ENCODE peak calls at places on chromosome X, in seven cellular contexts. K is nephron progenitor cell; M is choroid plexus epithelial cell; W is cardiac fibroblast; C is activated CD4-positive, CD25-positive, alpha-beta regulatory T cell treated with anti-CD3 and anti-CD28 coated beads, Interleukin-2, amount 50 U/mL, for 72 hours; I is substantia nigra; X is activated T-helper 1 cell treated with anti-CD3 and anti-CD28 coated beads, Interleukin-2, amount 50 U/mL, for 16 hours. G is an unnamed sample.

GRCh38 chrX:10360121-10360520 is 203.3 kb downstream of the CLCN4 start:
- DNase-seq in K (no peak), M (no peak), W (no peak), C (no peak), I (no peak), X (no peak), G (no peak)

GRCh38 chrX:18010251-18010650 is 149.2 kb upstream of the RAI2 start:
- DNase-seq in K (no peak), M (no peak), W (no peak), C (no peak), I (no peak), X (no peak), G (no peak)

GRCh38 chrX:51148848-51149247 is 183.8 kb upstream of the NUDT10 start:
- DNase-seq in K (no peak), M (no peak), W (peak), C (no peak), I (no peak), X (no peak), G (no peak)

GRCh38 chrX:40749874-40750273 is 14.5 kb upstream of the MED14 start:
- DNase-seq in K (no peak), M (peak), W (no peak), C (no peak), I (no peak), X (no peak), G (no peak)

GRCh38 chrX:70124678-70125077 is 8.6 kb upstream of the IGBP1 start:
- DNase-seq in K (no peak), M (no peak), W (no peak), C (no peak), I (no peak), X (no peak), G (no peak)

GRCh38 chrX:120380699-120381098 is 18.8 kb downstream of the ATP1B4 start:
- DNase-seq in K (no peak), M (peak), W (peak), C (no peak), I (no peak), X (no peak), G (no peak)

GRCh38 chrX:12269484-12269883 is 131.2 kb downstream of the FRMPD4 start:
- DNase-seq in K (no peak), M (no peak), W (peak), C (no peak), I (no peak), X (no peak), G (no peak)

GRCh38 chrX:72372735-72373134 is 67.0 kb upstream of the CITED1 start:
- DNase-seq in K (no peak), M (no peak), W (no peak), C (no peak), I (no peak), X (no peak), G (no peak)

GRCh38 chrX:2596050-2596449 is 95.0 kb upstream of the CD99 start:
- DNase-seq in K (no peak), M (no peak), W (peak), C (no peak), I (no peak), X (no peak), G (no peak)

GRCh38 chrX:109475174-109475891 is 6.6 kb downstream of the GUCY2F start:
- DNase-seq in K (peak), M (peak), W (peak), C (no peak), I (peak), X (no peak), G (no peak)

GRCh38 chrX:104750146-104750699 is 184.2 kb downstream of the IL1RAPL2 start:
- DNase-seq in K (no peak), M (no peak), W (no peak), C (no peak), I (no peak), X (no peak), G (no peak)

GRCh38 chrX:133538148-133538547 is 122.9 kb upstream of the GPC4 start:
- DNase-seq in K (peak), M (no peak), W (no peak), C (no peak), I (no peak), X (no peak), G (no peak)

GRCh38 chrX:139083191-139083590 is 371.7 kb upstream of the FGF13 start:
- DNase-seq in K (no peak), M (no peak), W (no peak), C (no peak), I (no peak), X (no peak), G (no peak)

GRCh38 chrX:3119376-3119775 is 78.1 kb downstream of the ARSF start:
- DNase-seq in K (no peak), M (peak), W (no peak), C (no peak), I (no peak), X (no peak), G (no peak)

GRCh38 chrX:31546130-31546529 is 474.3 kb upstream of the FTHL17 start:
- DNase-seq in K (no peak), M (peak), W (peak), C (no peak), I (no peak), X (no peak), G (no peak)

GRCh38 chrX:68588653-68589371 is 58.7 kb upstream of the STARD8 start:
- DNase-seq in K (no peak), M (no peak), W (no peak), C (no peak), I (no peak), X (no peak), G (no peak)

GRCh38 chrX:131812847-131813825 is 210.0 kb upstream of the STK26 start:
- DNase-seq in K (no peak), M (no peak), W (peak), C (peak), I (peak), X (peak), G (peak)

GRCh38 chrX:12701625-12702024 is 89.6 kb upstream of the PRPS2 start:
- DNase-seq in K (peak), M (peak), W (peak), C (no peak), I (no peak), X (no peak), G (no peak)

GRCh38 chrX:154483325-154483724 is 3.1 kb downstream of the UBL4A start:
- DNase-seq in K (no peak), M (no peak), W (no peak), C (no peak), I (no peak), X (no peak), G (no peak)

GRCh38 chrX:91435465-91435864 is 826 bp downstream of the PABPC5 start:
- DNase-seq in K (peak), M (no peak), W (peak), C (no peak), I (no peak), X (no peak), G (no peak)

GRCh38 chrX:14697453-14697852 is 168.1 kb downstream of the GLRA2 start:
- DNase-seq in K (peak), M (peak), W (peak), C (peak), I (no peak), X (no peak), G (no peak)

GRCh38 chrX:45164021-45164621 is 36.6 kb downstream of the DIPK2B start:
- DNase-seq in K (no peak), M (peak), W (no peak), C (no peak), I (no peak), X (no peak), G (no peak)

GRCh38 chrX:1529756-1530155 is 7.2 kb downstream of the P2RY8 start:
- DNase-seq in K (no peak), M (no peak), W (no peak), C (no peak), I (no peak), X (no peak), G (no peak)

GRCh38 chrX:129238011-129238410 is 285.3 kb downstream of the SMARCA1 start:
- DNase-seq in K (no peak), M (no peak), W (no peak), C (no peak), I (no peak), X (no peak), G (no peak)

GRCh38 chrX:130196453-130196852 is 24.7 kb downstream of the RAB33A start:
- DNase-seq in K (no peak), M (no peak), W (no peak), C (no peak), I (no peak), X (no peak), G (no peak)

GRCh38 chrX:149151805-149152757 is 353.0 kb downstream of the IDS start:
- DNase-seq in K (no peak), M (peak), W (peak), C (no peak), I (no peak), X (no peak), G (no peak)

GRCh38 chrX:47648376-47648775 is 2.0 kb downstream of the ELK1 start:
- DNase-seq in K (no peak), M (peak), W (no peak), C (no peak), I (no peak), X (no peak), G (no peak)

GRCh38 chrX:74049126-74049525 is 254.9 kb upstream of the ZCCHC13 start:
- DNase-seq in K (no peak), M (no peak), W (no peak), C (no peak), I (no peak), X (no peak), G (no peak)

GRCh38 chrX:153460826-153461225 is 9.6 kb downstream of the HAUS7 start:
- DNase-seq in K (peak), M (peak), W (peak), C (peak), I (no peak), X (peak), G (peak)

GRCh38 chrX:41005445-41005992 is 79.7 kb upstream of the USP9X start:
- DNase-seq in K (no peak), M (no peak), W (no peak), C (no peak), I (no peak), X (no peak), G (no peak)

GRCh38 chrX:30935985-30936384 is 46.9 kb upstream of the TAB3 start:
- DNase-seq in K (peak), M (peak), W (peak), C (no peak), I (no peak), X (no peak), G (no peak)

GRCh38 chrX:97494756-97495372 is 611.2 kb downstream of the RPA4 start:
- DNase-seq in K (no peak), M (no peak), W (no peak), C (no peak), I (no peak), X (no peak), G (no peak)